ENCODE peak calls at places on chromosomes 13 and 19, in nine cellular contexts. W is NCI-H146; G is fibroblast of the conjunctiva; T is stimulated activated CD8-positive, alpha-beta memory T cell treated with anti-CD3 and anti-CD28 coated beads, Interleukin-4, amount 100 ng/mL, for 48 hours; V is amniotic stem cell; C is EL; I is GDM1; D is uterus; F is LoVo. H is an unnamed sample.

GRCh38 chr19:18274776-18275356 is 614 bp upstream of the IQCN start:
- DNase-seq in W (no peak), G (peak), T (peak), V (peak), C (peak), I (no peak), D (peak), F (peak), H (no peak)

GRCh38 chr19:50567052-50567841 is 988 bp downstream of the LRRC4B start:
- DNase-seq in W (peak), G (no peak), T (no peak), V (no peak), C (no peak), I (no peak), D (no peak), F (no peak), H (no peak)

GRCh38 chr13:54574791-54575190 is 1546.2 kb downstream of the OLFM4 start:
- DNase-seq in W (peak), G (no peak), T (no peak), V (no peak), C (no peak), I (no peak), D (no peak), F (peak), H (no peak)

GRCh38 chr13:47798906-47799305 is 202.2 kb downstream of the SUCLA2 start:
- DNase-seq in W (no peak), G (no peak), T (no peak), V (no peak), C (peak), I (no peak), D (no peak), F (no peak), H (no peak)

GRCh38 chr19:46546194-46546896 is 50.7 kb upstream of the PNMA8B start:
- DNase-seq in W (peak), G (no peak), T (peak), V (no peak), C (peak), I (peak), D (no peak), F (peak), H (no peak)

GRCh38 chr19:6720369-6721112 is at the start of gene C3:
- DNase-seq in W (no peak), G (peak), T (no peak), V (no peak), C (peak), I (no peak), D (peak), F (no peak), H (no peak)

GRCh38 chr13:51396352-51396751 is 56.5 kb downstream of the INTS6 start:
- DNase-seq in W (no peak), G (peak), T (no peak), V (no peak), C (no peak), I (no peak), D (no peak), F (no peak), H (no peak)

GRCh38 chr19:34502582-34503545 is 21.3 kb downstream of the WTIP start:
- DNase-seq in W (no peak), G (peak), T (no peak), V (no peak), C (no peak), I (no peak), D (no peak), F (no peak), H (no peak)

GRCh38 chr19:3457531-3458228 is 22.6 kb downstream of the SMIM24 start:
- DNase-seq in W (no peak), G (no peak), T (no peak), V (no peak), C (no peak), I (no peak), D (no peak), F (no peak), H (no peak)

GRCh38 chr13:29543230-29544215 is 52.0 kb downstream of the SLC7A1 start:
- DNase-seq in W (no peak), G (no peak), T (peak), V (no peak), C (peak), I (no peak), D (no peak), F (no peak), H (peak)

GRCh38 chr13:59279024-59279423 is 884.7 kb downstream of the DIAPH3 start:
- DNase-seq in W (no peak), G (no peak), T (no peak), V (no peak), C (no peak), I (no peak), D (no peak), F (no peak), H (no peak)

GRCh38 chr13:43730642-43731041 is 56.1 kb downstream of the ENOX1 start:
- DNase-seq in W (no peak), G (no peak), T (no peak), V (no peak), C (peak), I (no peak), D (no peak), F (no peak), H (no peak)

GRCh38 chr13:97211357-97211756 is 10.8 kb upstream of the MBNL2 start:
- DNase-seq in W (no peak), G (no peak), T (no peak), V (no peak), C (peak), I (no peak), D (no peak), F (no peak), H (no peak)

GRCh38 chr19:15508035-15508710 is at the start of gene CYP4F22:
- DNase-seq in W (no peak), G (no peak), T (peak), V (no peak), C (no peak), I (no peak), D (no peak), F (no peak), H (no peak)

GRCh38 chr13:31909889-31910551 is 121.6 kb upstream of the FRY start:
- DNase-seq in W (peak), G (peak), T (peak), V (peak), C (peak), I (peak), D (peak), F (peak), H (peak)

GRCh38 chr13:29969286-29969685 is 118.9 kb upstream of the UBL3 start:
- DNase-seq in W (no peak), G (no peak), T (no peak), V (peak), C (peak), I (no peak), D (peak), F (no peak), H (no peak)

GRCh38 chr13:108629353-108629752 is at the start of gene MYO16:
- DNase-seq in W (no peak), G (no peak), T (no peak), V (no peak), C (no peak), I (no peak), D (no peak), F (no peak), H (no peak)

GRCh38 chr19:45940515-45940805 is 25.9 kb upstream of the NANOS2 start:
- DNase-seq in W (no peak), G (no peak), T (no peak), V (no peak), C (no peak), I (no peak), D (no peak), F (no peak), H (no peak)

GRCh38 chr19:29662604-29663404 is 2.5 kb upstream of the PLEKHF1 start:
- DNase-seq in W (peak), G (peak), T (peak), V (peak), C (peak), I (no peak), D (peak), F (no peak), H (no peak)

GRCh38 chr19:38869836-38870607 is 8.1 kb downstream of the RINL start:
- DNase-seq in W (no peak), G (no peak), T (peak), V (no peak), C (peak), I (no peak), D (peak), F (no peak), H (no peak)

GRCh38 chr19:47493378-47494210 is 9.6 kb upstream of the KPTN start:
- DNase-seq in W (no peak), G (no peak), T (no peak), V (no peak), C (no peak), I (no peak), D (no peak), F (no peak), H (no peak)

GRCh38 chr13:109669234-109669612 is 117.2 kb downstream of the IRS2 start:
- DNase-seq in W (peak), G (no peak), T (no peak), V (no peak), C (no peak), I (no peak), D (no peak), F (no peak), H (no peak)